ENCODE peak calls at places on chromosomes 4 and X, in ten cellular contexts. One of them, this sample, is unnamed.

GRCh38 chr4:130210871-130211270 is 1114.9 kb downstream of the C4orf33 start:
- DNase-seq in brain microvascular endothelial cell: peak; percentile 88
- DNase-seq in AG08396: no peak
- DNase-seq in astrocyte: peak; percentile 28
- DNase-seq in T follicular helper cell: no peak
- DNase-seq in activated CD4-positive, alpha-beta T cell treated with anti-CD3 and anti-CD28 coated beads for 24 hours: no peak
- DNase-seq in foreskin fibroblast: peak; percentile 0
- DNase-seq in sciatic nerve: no peak
- DNase-seq in NCI-H1417: no peak
- DNase-seq in thyroid gland: no peak
- DNase-seq in this sample: no peak

GRCh38 chrX:109393859-109394258 is 88.0 kb downstream of the GUCY2F start:
- DNase-seq in brain microvascular endothelial cell: no peak
- DNase-seq in AG08396: no peak
- DNase-seq in astrocyte: no peak
- DNase-seq in T follicular helper cell: no peak
- DNase-seq in activated CD4-positive, alpha-beta T cell treated with anti-CD3 and anti-CD28 coated beads for 24 hours: no peak
- DNase-seq in foreskin fibroblast: no peak
- DNase-seq in sciatic nerve: no peak
- DNase-seq in NCI-H1417: no peak
- DNase-seq in thyroid gland: no peak
- DNase-seq in this sample: no peak

GRCh38 chrX:152632445-152633097 is 5.1 kb upstream of the GABRQ start:
- DNase-seq in brain microvascular endothelial cell: peak; percentile 56
- DNase-seq in AG08396: peak; percentile 47
- DNase-seq in astrocyte: no peak
- DNase-seq in T follicular helper cell: no peak
- DNase-seq in activated CD4-positive, alpha-beta T cell treated with anti-CD3 and anti-CD28 coated beads for 24 hours: peak; percentile 29
- DNase-seq in foreskin fibroblast: peak; percentile 66
- DNase-seq in sciatic nerve: peak; percentile 70
- DNase-seq in NCI-H1417: peak; percentile 54
- DNase-seq in thyroid gland: peak; percentile 60
- DNase-seq in this sample: no peak

GRCh38 chr4:56737666-56738065 is 56.6 kb upstream of the HOPX start:
- DNase-seq in brain microvascular endothelial cell: no peak
- DNase-seq in AG08396: no peak
- DNase-seq in astrocyte: no peak
- DNase-seq in T follicular helper cell: no peak
- DNase-seq in activated CD4-positive, alpha-beta T cell treated with anti-CD3 and anti-CD28 coated beads for 24 hours: no peak
- DNase-seq in foreskin fibroblast: no peak
- DNase-seq in sciatic nerve: no peak
- DNase-seq in NCI-H1417: no peak
- DNase-seq in thyroid gland: peak; percentile 87
- DNase-seq in this sample: no peak

GRCh38 chr4:76704133-76704881 is 193.6 kb downstream of the SOWAHB start:
- DNase-seq in brain microvascular endothelial cell: peak; percentile 34
- DNase-seq in AG08396: no peak
- DNase-seq in astrocyte: peak; percentile 69
- DNase-seq in T follicular helper cell: no peak
- DNase-seq in activated CD4-positive, alpha-beta T cell treated with anti-CD3 and anti-CD28 coated beads for 24 hours: no peak
- DNase-seq in foreskin fibroblast: peak; percentile 70
- DNase-seq in sciatic nerve: no peak
- DNase-seq in NCI-H1417: no peak
- DNase-seq in thyroid gland: no peak
- DNase-seq in this sample: no peak

GRCh38 chr4:105990933-105991332 is 95.7 kb downstream of the NPNT start:
- DNase-seq in brain microvascular endothelial cell: peak; percentile 65
- DNase-seq in AG08396: peak; percentile 24
- DNase-seq in astrocyte: peak; percentile 48
- DNase-seq in T follicular helper cell: no peak
- DNase-seq in activated CD4-positive, alpha-beta T cell treated with anti-CD3 and anti-CD28 coated beads for 24 hours: no peak
- DNase-seq in foreskin fibroblast: peak; percentile 51
- DNase-seq in sciatic nerve: peak; percentile 66
- DNase-seq in NCI-H1417: no peak
- DNase-seq in thyroid gland: peak; percentile 97
- DNase-seq in this sample: no peak

GRCh38 chr4:129064717-129065116 is 28.6 kb downstream of the SCLT1 start:
- DNase-seq in brain microvascular endothelial cell: peak; percentile 1
- DNase-seq in AG08396: peak; percentile 8
- DNase-seq in astrocyte: peak; percentile 73
- DNase-seq in T follicular helper cell: no peak
- DNase-seq in activated CD4-positive, alpha-beta T cell treated with anti-CD3 and anti-CD28 coated beads for 24 hours: no peak
- DNase-seq in foreskin fibroblast: peak; percentile 65
- DNase-seq in sciatic nerve: no peak
- DNase-seq in NCI-H1417: no peak
- DNase-seq in thyroid gland: no peak
- DNase-seq in this sample: no peak

GRCh38 chr4:15002659-15003440 is 569 bp downstream of the CPEB2 start:
- DNase-seq in brain microvascular endothelial cell: peak; percentile 88
- DNase-seq in AG08396: peak; percentile 77
- DNase-seq in astrocyte: peak; percentile 80
- DNase-seq in T follicular helper cell: peak; percentile 73
- DNase-seq in activated CD4-positive, alpha-beta T cell treated with anti-CD3 and anti-CD28 coated beads for 24 hours: peak; percentile 52
- DNase-seq in foreskin fibroblast: peak; percentile 98
- DNase-seq in sciatic nerve: peak; percentile 83
- DNase-seq in NCI-H1417: peak; percentile 76
- DNase-seq in thyroid gland: peak; percentile 80
- DNase-seq in this sample: peak; percentile 78

GRCh38 chrX:140766024-140766611 is 56.6 kb downstream of the LINC00632 start:
- DNase-seq in brain microvascular endothelial cell: peak; percentile 63
- DNase-seq in AG08396: peak; percentile 42
- DNase-seq in astrocyte: peak; percentile 35
- DNase-seq in T follicular helper cell: peak; percentile 19
- DNase-seq in activated CD4-positive, alpha-beta T cell treated with anti-CD3 and anti-CD28 coated beads for 24 hours: peak; percentile 14
- DNase-seq in foreskin fibroblast: peak; percentile 70
- DNase-seq in sciatic nerve: peak; percentile 67
- DNase-seq in NCI-H1417: peak; percentile 11
- DNase-seq in thyroid gland: peak; percentile 41
- DNase-seq in this sample: peak; percentile 19

GRCh38 chr4:181688416-181688815 is 554.8 kb upstream of the TENM3 start:
- DNase-seq in brain microvascular endothelial cell: peak; percentile 73
- DNase-seq in AG08396: no peak
- DNase-seq in astrocyte: peak; percentile 90
- DNase-seq in T follicular helper cell: no peak
- DNase-seq in activated CD4-positive, alpha-beta T cell treated with anti-CD3 and anti-CD28 coated beads for 24 hours: no peak
- DNase-seq in foreskin fibroblast: peak; percentile 16
- DNase-seq in sciatic nerve: no peak
- DNase-seq in NCI-H1417: peak; percentile 2
- DNase-seq in thyroid gland: no peak
- DNase-seq in this sample: no peak

GRCh38 chrX:118346258-118347094 is 570 bp downstream of the WDR44 start:
- DNase-seq in brain microvascular endothelial cell: peak; percentile 9
- DNase-seq in AG08396: peak; percentile 18
- DNase-seq in astrocyte: no peak
- DNase-seq in T follicular helper cell: peak; percentile 37
- DNase-seq in activated CD4-positive, alpha-beta T cell treated with anti-CD3 and anti-CD28 coated beads for 24 hours: peak; percentile 19
- DNase-seq in foreskin fibroblast: peak; percentile 46
- DNase-seq in sciatic nerve: peak; percentile 74
- DNase-seq in NCI-H1417: peak; percentile 49
- DNase-seq in thyroid gland: peak; percentile 34
- DNase-seq in this sample: no peak

GRCh38 chrX:261858-262390 is 19.3 kb upstream of the PLCXD1 start:
- DNase-seq in brain microvascular endothelial cell: no peak
- DNase-seq in AG08396: no peak
- DNase-seq in astrocyte: no peak
- DNase-seq in T follicular helper cell: no peak
- DNase-seq in activated CD4-positive, alpha-beta T cell treated with anti-CD3 and anti-CD28 coated beads for 24 hours: no peak
- DNase-seq in foreskin fibroblast: no peak
- DNase-seq in sciatic nerve: no peak
- DNase-seq in NCI-H1417: no peak
- DNase-seq in thyroid gland: no peak
- DNase-seq in this sample: no peak